ENCODE peak calls at places on chromosomes 1 and 21, in seven cellular contexts. C, F, Z, M, E, I and P are unnamed samples.

GRCh38 chr1:229514578-229515275 is 6.6 kb upstream of the NUP133 start:
- DNase-seq in F (peak; percentile 74), M (peak; percentile 76), C (peak; percentile 71), Z (peak; percentile 57), I (no peak), E (peak; percentile 54), P (no peak)

GRCh38 chr1:23732363-23733224 is 10.7 kb upstream of the ELOA start:
- DNase-seq in M (no peak), I (no peak), F (no peak), Z (no peak), C (no peak), E (peak; percentile 23), P (no peak)

GRCh38 chr1:219310181-219310728 is 136.6 kb downstream of the LYPLAL1 start:
- DNase-seq in E (no peak), I (no peak), Z (no peak), C (no peak), M (no peak), F (no peak), P (no peak)

GRCh38 chr1:51236548-51237312 is 657 bp downstream of the RNF11 start:
- DNase-seq in M (peak; percentile 23), I (peak; percentile 25), F (peak; percentile 30), E (peak; percentile 60), C (peak; percentile 77), Z (peak; percentile 33), P (no peak)

GRCh38 chr1:89945852-89946476 is 48.9 kb upstream of the ZNF326 start:
- DNase-seq in Z (no peak), M (peak; percentile 18), C (no peak), E (peak; percentile 26), F (no peak), I (no peak), P (no peak)

GRCh38 chr1:210397252-210397651 is 68.5 kb downstream of the HHAT start:
- DNase-seq in M (no peak), C (no peak), E (no peak), I (no peak), F (no peak), Z (no peak), P (no peak)

GRCh38 chr21:43917515-43918384 is 52.7 kb downstream of the AGPAT3 start:
- DNase-seq in C (peak; percentile 28), F (no peak), M (no peak), Z (no peak), I (no peak), E (no peak), P (no peak)

GRCh38 chr1:164637461-164638375 is 78.7 kb downstream of the PBX1 start:
- DNase-seq in C (no peak), F (peak; percentile 79), M (peak; percentile 83), I (no peak), Z (no peak), E (peak; percentile 64), P (no peak)

GRCh38 chr21:39938086-39938611 is 70.9 kb downstream of the PCP4 start:
- DNase-seq in E (no peak), F (no peak), C (no peak), I (no peak), M (no peak), Z (no peak), P (no peak)

GRCh38 chr1:116374340-116375164 is 1.5 kb downstream of the ATP1A1 start:
- DNase-seq in C (no peak), E (no peak), F (no peak), Z (peak; percentile 33), M (no peak), I (no peak), P (peak; percentile 59)

GRCh38 chr1:149849947-149850360 is 49.4 kb upstream of the BOLA1 start:
- DNase-seq in M (no peak), Z (no peak), E (no peak), F (no peak), I (no peak), C (no peak), P (peak; percentile 19)

GRCh38 chr21:36169465-36170128 is 13.0 kb downstream of the DOP1B start:
- DNase-seq in I (no peak), F (no peak), M (no peak), Z (peak; percentile 32), C (no peak), E (no peak), P (peak; percentile 64)

GRCh38 chr1:27161594-27161993 is 6.7 kb upstream of the SLC9A1 start:
- DNase-seq in C (no peak), M (no peak), F (no peak), Z (no peak), E (no peak), I (no peak), P (no peak)

GRCh38 chr1:162065016-162065415 is 4.5 kb upstream of the NOS1AP start:
- DNase-seq in Z (no peak), M (no peak), E (no peak), C (no peak), F (no peak), I (no peak), P (no peak)

GRCh38 chr21:46097826-46098286 is at the start of gene COL6A2:
- DNase-seq in E (peak; percentile 59), M (peak; percentile 50), C (no peak), Z (peak; percentile 78), F (no peak), I (no peak), P (peak; percentile 92)

GRCh38 chr1:5505944-5506343 is 486.3 kb downstream of the NPHP4 start:
- DNase-seq in C (no peak), M (no peak), Z (no peak), I (no peak), E (no peak), F (no peak), P (no peak)

GRCh38 chr1:157369808-157370521 is 182.3 kb downstream of the FCRL5 start:
- DNase-seq in Z (peak; percentile 71), M (peak; percentile 66), I (no peak), F (peak; percentile 48), C (no peak), E (peak; percentile 32), P (no peak)

GRCh38 chr1:197622371-197622770 is 152.9 kb downstream of the DENND1B start:
- DNase-seq in Z (no peak), M (no peak), E (no peak), I (no peak), F (no peak), C (no peak), P (no peak)

GRCh38 chr1:45491464-45492260 is 699 bp upstream of the TESK2 start:
- DNase-seq in C (no peak), M (no peak), I (no peak), F (no peak), E (no peak), Z (no peak), P (no peak)

GRCh38 chr1:34829250-34829649 is 30.3 kb downstream of the SMIM12 start:
- DNase-seq in M (no peak), Z (no peak), C (no peak), F (no peak), I (no peak), E (no peak), P (no peak)

GRCh38 chr1:46569909-46570725 is 18.7 kb upstream of the KNCN start:
- DNase-seq in F (no peak), E (no peak), Z (no peak), M (no peak), I (no peak), C (peak; percentile 46), P (no peak)

GRCh38 chr21:36627242-36627641 is 71.7 kb upstream of the SIM2 start:
- DNase-seq in Z (no peak), C (no peak), I (no peak), M (no peak), F (no peak), E (peak; percentile 44), P (no peak)

GRCh38 chr1:171081220-171081993 is 9.3 kb upstream of the FMO3 start:
- DNase-seq in F (no peak), I (no peak), E (peak; percentile 2), Z (no peak), C (no peak), M (peak; percentile 24), P (no peak)

GRCh38 chr21:17451364-17451869 is 61.4 kb upstream of the CXADR start:
- DNase-seq in C (peak; percentile 65), M (no peak), E (peak; percentile 67), I (no peak), Z (no peak), F (peak; percentile 56), P (no peak)

GRCh38 chr1:207672525-207673130 is 27.7 kb downstream of the CR1L start:
- DNase-seq in C (no peak), I (no peak), M (no peak), E (peak; percentile 63), F (peak; percentile 26), Z (peak; percentile 52), P (peak; percentile 32)